ENCODE peak calls at places on chromosomes 6 and 20, in six cellular contexts. P is choroid plexus epithelial cell, D is psoas muscle, H is dorsolateral prefrontal cortex, L is uterus, K is adrenal gland. G is an unnamed sample.
A peak's percentile ranks its signal among the peaks of the same experiment; 100 is the strongest.

GRCh38 chr6:73803562-73804221 is 107.7 kb downstream of the CD109 start:
- DNase-seq in P (peak; percentile 97), D (no peak), H (no peak), L (no peak), K (no peak), G (no peak)

GRCh38 chr6:137973201-137973600 is 106.1 kb downstream of the TNFAIP3 start:
- DNase-seq in P (peak; percentile 75), D (no peak), H (no peak), L (no peak), K (no peak), G (no peak)

GRCh38 chr6:44828780-44829179 is 441.3 kb downstream of the CDC5L start:
- DNase-seq in P (no peak), D (no peak), H (no peak), L (no peak), K (no peak), G (no peak)

GRCh38 chr6:10981409-10981808 is 62.7 kb downstream of the ELOVL2 start:
- DNase-seq in P (no peak), D (no peak), H (no peak), L (no peak), K (no peak), G (no peak)

GRCh38 chr6:90186637-90187361 is 109.8 kb downstream of the BACH2 start:
- DNase-seq in P (no peak), D (no peak), H (no peak), L (no peak), K (no peak), G (no peak)

GRCh38 chr6:149716181-149716580 is 1.7 kb downstream of the LATS1 start:
- DNase-seq in P (no peak), D (no peak), H (no peak), L (no peak), K (no peak), G (no peak)

GRCh38 chr6:149480502-149481280 is 4.1 kb downstream of the ZC3H12D start:
- DNase-seq in P (no peak), D (no peak), H (no peak), L (no peak), K (peak; percentile 39), G (no peak)

GRCh38 chr6:33613794-33614166 is 7.3 kb upstream of the ITPR3 start:
- DNase-seq in P (no peak), D (peak; percentile 67), H (no peak), L (no peak), K (no peak), G (no peak)

GRCh38 chr6:95693108-95693507 is 115.8 kb downstream of the MANEA start:
- DNase-seq in P (no peak), D (no peak), H (no peak), L (no peak), K (no peak), G (no peak)

GRCh38 chr6:157987788-157988699 is 6.4 kb downstream of the SYNJ2 start:
- DNase-seq in P (no peak), D (no peak), H (no peak), L (no peak), K (no peak), G (no peak)

GRCh38 chr20:49270177-49270576 is 7.7 kb downstream of the ZNFX1 start:
- DNase-seq in P (no peak), D (no peak), H (no peak), L (no peak), K (no peak), G (no peak)

GRCh38 chr6:7424967-7425807 is 35.6 kb downstream of the RIOK1 start:
- DNase-seq in P (peak; percentile 75), D (no peak), H (no peak), L (no peak), K (no peak), G (no peak)
- TF ChIP-seq CTCF in P (peak; percentile 75), D (no peak), H (no peak), L (no peak), K (peak; percentile 69), G (peak; percentile 6)

DNA sequence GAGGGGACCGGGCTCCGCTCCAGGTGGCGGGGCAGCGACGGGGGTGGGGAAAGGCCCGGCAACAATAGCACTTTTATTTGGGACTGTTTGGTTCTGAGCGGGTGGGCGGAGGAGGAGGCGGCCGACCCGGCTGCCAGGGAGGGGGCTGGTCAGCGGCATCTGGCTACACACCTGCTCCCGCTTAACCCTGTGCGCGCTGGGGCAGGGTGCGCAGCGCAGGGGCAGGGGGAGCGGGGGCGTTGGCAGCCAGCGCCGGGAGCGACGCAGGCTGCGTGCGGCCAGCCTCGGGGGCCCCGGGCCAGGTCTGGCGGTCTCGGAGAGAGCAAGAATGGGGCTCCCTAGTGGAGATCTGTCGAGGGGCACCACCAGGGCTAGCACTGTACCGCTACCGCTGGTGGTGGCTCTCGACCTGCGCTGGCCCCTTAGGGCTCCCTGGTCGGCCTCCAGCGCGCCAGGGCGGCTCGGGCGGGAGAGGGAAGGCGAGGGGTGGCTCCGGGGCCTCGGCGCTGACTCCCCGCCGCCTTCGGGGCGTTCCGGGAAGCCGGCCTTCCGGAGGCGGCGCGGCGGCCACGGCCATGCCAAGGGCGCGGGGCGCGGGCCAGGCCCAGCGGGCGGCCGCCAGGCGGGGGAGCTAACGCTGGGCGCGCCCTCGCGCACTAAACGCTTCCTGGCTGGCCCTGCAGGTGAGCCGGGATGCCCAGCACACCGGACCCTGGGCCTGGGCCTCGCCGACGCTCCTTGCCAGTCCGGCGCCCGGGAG is 92.4 kb downstream of the NCR2 start:
- DNase-seq in P (no peak), D (peak; percentile 64), H (peak; percentile 66), L (peak; percentile 69), K (no peak), G (no peak)
- TF ChIP-seq CTCF in P (no peak), D (peak; percentile 16), H (peak; percentile 25), L (peak; percentile 40), K (peak; percentile 6), G (no peak)

GRCh38 chr20:19009071-19009688 is 195.6 kb downstream of the SCP2D1 start:
- DNase-seq in P (no peak), D (no peak), H (no peak), L (no peak), K (peak; percentile 20), G (no peak)

GRCh38 chr20:19008497-19008896 is 194.9 kb downstream of the SCP2D1 start:
- DNase-seq in P (no peak), D (no peak), H (no peak), L (no peak), K (peak; percentile 35), G (no peak)

GRCh38 chr20:19001177-19001576 is 187.6 kb downstream of the SCP2D1 start:
- DNase-seq in P (no peak), D (no peak), H (no peak), L (no peak), K (no peak), G (no peak)

GRCh38 chr20:19003759-19004336 is 190.3 kb downstream of the SCP2D1 start:
- DNase-seq in P (no peak), D (no peak), H (no peak), L (no peak), K (no peak), G (no peak)

GRCh38 chr20:19004975-19005374 is 191.4 kb downstream of the SCP2D1 start:
- DNase-seq in P (no peak), D (no peak), H (no peak), L (no peak), K (no peak), G (no peak)
- TF ChIP-seq CTCF in P (no peak), D (no peak), H (no peak), L (no peak), K (no peak), G (no peak)

DNA sequence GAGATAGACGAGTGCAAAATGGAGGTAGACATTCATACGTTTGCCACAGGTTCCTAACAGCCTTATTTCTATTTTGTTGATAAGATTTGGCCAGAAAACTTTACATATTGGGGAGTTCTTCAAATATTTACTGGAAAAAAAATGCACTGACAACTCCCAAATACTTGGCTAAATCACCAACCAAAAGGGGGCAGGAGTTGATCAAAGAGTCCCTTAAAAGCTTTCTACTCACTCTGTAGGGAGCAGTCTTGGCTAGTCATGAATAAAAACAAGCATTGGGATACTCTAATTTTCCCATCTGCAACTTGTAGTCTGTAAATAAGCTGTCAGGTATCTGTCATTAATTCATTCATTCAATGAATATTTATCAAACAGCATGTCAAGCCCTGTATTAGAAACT is 18.4 kb downstream of the TENT5A start:
- DNase-seq in P (peak; percentile 46), D (no peak), H (no peak), L (no peak), K (no peak), G (no peak)
- TF ChIP-seq CTCF in P (peak; percentile 38), D (no peak), H (no peak), L (no peak), K (no peak), G (peak; percentile 30)

DNA sequence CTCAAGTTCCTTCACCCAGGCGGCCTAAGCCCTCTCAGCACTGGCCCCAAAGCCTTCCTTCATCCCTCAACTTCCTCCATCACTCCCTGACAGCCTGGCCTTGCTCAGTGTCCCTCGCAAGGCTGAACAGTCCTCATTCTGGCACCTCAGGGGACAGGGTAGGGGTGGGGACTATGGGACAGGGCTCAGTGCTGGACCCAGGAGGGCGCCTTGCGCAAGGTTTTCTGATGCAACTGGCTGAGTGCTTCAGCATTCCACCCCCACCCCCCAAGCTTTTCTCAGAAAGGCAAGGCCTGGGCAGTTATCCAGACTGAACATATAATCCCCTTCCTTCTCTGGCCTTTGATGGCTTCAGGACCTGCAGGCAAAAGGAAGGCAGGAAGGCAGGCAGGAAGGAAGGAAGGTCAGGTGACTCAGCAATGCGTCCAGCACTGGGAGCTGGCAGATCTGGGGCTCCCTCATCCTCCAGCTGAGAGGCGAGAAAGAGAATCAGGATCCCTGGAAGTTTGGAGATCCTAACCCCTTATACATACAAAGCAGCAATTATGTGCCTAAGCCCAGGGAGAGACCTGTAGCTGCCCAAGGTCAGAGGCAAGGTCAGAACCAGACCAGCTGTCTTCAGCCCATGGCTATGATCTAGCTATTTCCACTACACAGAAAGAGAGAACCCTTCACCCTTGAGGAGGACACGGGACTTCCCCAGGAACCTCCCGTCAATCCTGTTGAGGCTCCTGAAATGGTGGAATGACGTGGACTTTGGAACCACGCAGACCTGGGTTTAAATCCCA is 8.6 kb upstream of the TRIB3 start:
- DNase-seq in P (peak; percentile 90), D (peak; percentile 85), H (no peak), L (peak; percentile 32), K (peak; percentile 94), G (no peak)
- TF ChIP-seq CTCF in P (no peak), D (no peak), H (no peak), L (no peak), K (no peak), G (peak; percentile 3)

G was measured in D721Med.